ENCODE peak calls at places on chromosomes 6 and 20, in nine cellular contexts. One of them, this sample, is unnamed.

GRCh38 chr6:165090206-165090605 is 219.2 kb downstream of the C6orf118 start:
- DNase-seq in IMR-90: no peak
- DNase-seq in brain microvascular endothelial cell: no peak
- DNase-seq in WERI-Rb-1: no peak
- DNase-seq in A549: no peak
- DNase-seq in neural progenitor cell: no peak
- DNase-seq in CD8-positive, alpha-beta T cell: no peak
- DNase-seq in ovary: no peak
- DNase-seq in lower lobe of right lung: no peak
- DNase-seq in this sample: no peak

GRCh38 chr20:59785118-59785959 is 148.1 kb downstream of the SYCP2 start:
- DNase-seq in IMR-90: no peak
- DNase-seq in brain microvascular endothelial cell: no peak
- DNase-seq in WERI-Rb-1: no peak
- DNase-seq in A549: no peak
- DNase-seq in neural progenitor cell: no peak
- DNase-seq in CD8-positive, alpha-beta T cell: no peak
- DNase-seq in ovary: no peak
- DNase-seq in lower lobe of right lung: no peak
- DNase-seq in this sample: no peak

GRCh38 chr6:16292942-16293341 is 54.6 kb downstream of the GMPR start:
- DNase-seq in IMR-90: no peak
- DNase-seq in brain microvascular endothelial cell: no peak
- DNase-seq in WERI-Rb-1: no peak
- DNase-seq in A549: no peak
- DNase-seq in neural progenitor cell: no peak
- DNase-seq in CD8-positive, alpha-beta T cell: no peak
- DNase-seq in ovary: no peak
- DNase-seq in lower lobe of right lung: no peak
- DNase-seq in this sample: no peak

GRCh38 chr6:1786455-1787108 is 176.9 kb downstream of the FOXC1 start:
- DNase-seq in IMR-90: no peak
- DNase-seq in brain microvascular endothelial cell: no peak
- DNase-seq in WERI-Rb-1: no peak
- DNase-seq in A549: no peak
- DNase-seq in neural progenitor cell: no peak
- DNase-seq in CD8-positive, alpha-beta T cell: no peak
- DNase-seq in ovary: no peak
- DNase-seq in lower lobe of right lung: no peak
- DNase-seq in this sample: no peak

GRCh38 chr6:136095961-136096360 is 154.2 kb downstream of the MTFR2 start:
- DNase-seq in IMR-90: no peak
- DNase-seq in brain microvascular endothelial cell: no peak
- DNase-seq in WERI-Rb-1: no peak
- DNase-seq in A549: no peak
- DNase-seq in neural progenitor cell: no peak
- DNase-seq in CD8-positive, alpha-beta T cell: no peak
- DNase-seq in ovary: peak; percentile 25
- DNase-seq in lower lobe of right lung: no peak
- DNase-seq in this sample: no peak

GRCh38 chr20:36666181-36666740 is 20.3 kb upstream of the SLA2 start:
- DNase-seq in IMR-90: peak; percentile 46
- DNase-seq in brain microvascular endothelial cell: peak; percentile 1
- DNase-seq in WERI-Rb-1: no peak
- DNase-seq in A549: no peak
- DNase-seq in neural progenitor cell: no peak
- DNase-seq in CD8-positive, alpha-beta T cell: no peak
- DNase-seq in ovary: no peak
- DNase-seq in lower lobe of right lung: no peak
- DNase-seq in this sample: no peak

GRCh38 chr6:107823047-107823557 is 1.0 kb downstream of the SCML4 start:
- DNase-seq in IMR-90: no peak
- DNase-seq in brain microvascular endothelial cell: no peak
- DNase-seq in WERI-Rb-1: no peak
- DNase-seq in A549: no peak
- DNase-seq in neural progenitor cell: no peak
- DNase-seq in CD8-positive, alpha-beta T cell: peak; percentile 66
- DNase-seq in ovary: no peak
- DNase-seq in lower lobe of right lung: no peak
- DNase-seq in this sample: no peak

GRCh38 chr6:148217921-148218320 is 124.7 kb upstream of the SASH1 start:
- DNase-seq in IMR-90: no peak
- DNase-seq in brain microvascular endothelial cell: no peak
- DNase-seq in WERI-Rb-1: no peak
- DNase-seq in A549: no peak
- DNase-seq in neural progenitor cell: no peak
- DNase-seq in CD8-positive, alpha-beta T cell: no peak
- DNase-seq in ovary: no peak
- DNase-seq in lower lobe of right lung: no peak
- DNase-seq in this sample: no peak

GRCh38 chr6:33126101-33126714 is 50.4 kb downstream of the HLA-DPB1 start:
- DNase-seq in IMR-90: peak; percentile 12
- DNase-seq in brain microvascular endothelial cell: peak; percentile 41
- DNase-seq in WERI-Rb-1: peak; percentile 92
- DNase-seq in A549: peak; percentile 10
- DNase-seq in neural progenitor cell: peak; percentile 86
- DNase-seq in CD8-positive, alpha-beta T cell: peak; percentile 47
- DNase-seq in ovary: peak; percentile 66
- DNase-seq in lower lobe of right lung: peak; percentile 88
- DNase-seq in this sample: no peak

GRCh38 chr6:25630508-25631229 is 21.3 kb upstream of the SCGN start:
- DNase-seq in IMR-90: no peak
- DNase-seq in brain microvascular endothelial cell: no peak
- DNase-seq in WERI-Rb-1: no peak
- DNase-seq in A549: no peak
- DNase-seq in neural progenitor cell: peak; percentile 65
- DNase-seq in CD8-positive, alpha-beta T cell: no peak
- DNase-seq in ovary: no peak
- DNase-seq in lower lobe of right lung: no peak
- DNase-seq in this sample: no peak

DNA sequence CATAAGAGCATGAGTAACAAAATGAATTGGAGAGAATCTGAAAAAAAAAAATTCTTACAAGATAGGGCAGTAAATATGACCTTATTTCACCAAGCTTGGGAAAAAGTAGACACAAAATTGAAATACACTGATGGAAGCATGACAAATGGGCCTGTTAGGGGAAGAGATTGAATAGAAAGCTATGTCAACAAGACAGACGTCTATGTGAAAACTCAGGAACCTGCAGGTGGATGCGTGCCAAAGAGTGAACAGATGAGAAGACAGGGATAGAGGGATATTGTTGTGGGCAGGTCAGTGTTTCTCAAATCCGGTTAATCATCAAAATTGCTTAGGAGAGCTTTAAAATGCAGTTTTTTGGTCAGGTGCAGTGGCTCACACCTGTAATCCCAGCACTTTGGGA is 449.5 kb downstream of the CD83 start:
- DNase-seq in IMR-90: no peak
- DNase-seq in brain microvascular endothelial cell: no peak
- DNase-seq in WERI-Rb-1: no peak
- DNase-seq in A549: no peak
- DNase-seq in neural progenitor cell: no peak
- DNase-seq in CD8-positive, alpha-beta T cell: no peak
- DNase-seq in ovary: no peak
- DNase-seq in lower lobe of right lung: no peak
- DNase-seq in this sample: no peak
- H3K27ac ChIP-seq in IMR-90: no peak overlapping the region
- H3K27ac ChIP-seq in brain microvascular endothelial cell: no peak overlapping the region
- H3K27ac ChIP-seq in WERI-Rb-1: no peak overlapping the region
- H3K27ac ChIP-seq in A549: peak overlapping the region; percentile 73
- H3K27ac ChIP-seq in neural progenitor cell: no peak overlapping the region
- H3K27ac ChIP-seq in CD8-positive, alpha-beta T cell: no peak overlapping the region
- H3K27ac ChIP-seq in ovary: no peak overlapping the region
- H3K27ac ChIP-seq in lower lobe of right lung: no peak overlapping the region
- H3K27ac ChIP-seq in this sample: no peak overlapping the region

GRCh38 chr6:38676236-38676973 is 26.5 kb downstream of the GLO1 start:
- DNase-seq in IMR-90: no peak
- DNase-seq in brain microvascular endothelial cell: no peak
- DNase-seq in WERI-Rb-1: no peak
- DNase-seq in A549: no peak
- DNase-seq in neural progenitor cell: no peak
- DNase-seq in CD8-positive, alpha-beta T cell: no peak
- DNase-seq in ovary: no peak
- DNase-seq in lower lobe of right lung: no peak
- DNase-seq in this sample: no peak

GRCh38 chr6:38676974-38677544 is 25.9 kb downstream of the GLO1 start:
- DNase-seq in IMR-90: no peak
- DNase-seq in brain microvascular endothelial cell: no peak
- DNase-seq in WERI-Rb-1: no peak
- DNase-seq in A549: no peak
- DNase-seq in neural progenitor cell: no peak
- DNase-seq in CD8-positive, alpha-beta T cell: no peak
- DNase-seq in ovary: no peak
- DNase-seq in lower lobe of right lung: no peak
- DNase-seq in this sample: no peak

GRCh38 chr6:38673397-38674165 is 29.4 kb downstream of the GLO1 start:
- DNase-seq in IMR-90: no peak
- DNase-seq in brain microvascular endothelial cell: no peak
- DNase-seq in WERI-Rb-1: no peak
- DNase-seq in A549: no peak
- DNase-seq in neural progenitor cell: no peak
- DNase-seq in CD8-positive, alpha-beta T cell: no peak
- DNase-seq in ovary: no peak
- DNase-seq in lower lobe of right lung: no peak
- DNase-seq in this sample: no peak

DNA sequence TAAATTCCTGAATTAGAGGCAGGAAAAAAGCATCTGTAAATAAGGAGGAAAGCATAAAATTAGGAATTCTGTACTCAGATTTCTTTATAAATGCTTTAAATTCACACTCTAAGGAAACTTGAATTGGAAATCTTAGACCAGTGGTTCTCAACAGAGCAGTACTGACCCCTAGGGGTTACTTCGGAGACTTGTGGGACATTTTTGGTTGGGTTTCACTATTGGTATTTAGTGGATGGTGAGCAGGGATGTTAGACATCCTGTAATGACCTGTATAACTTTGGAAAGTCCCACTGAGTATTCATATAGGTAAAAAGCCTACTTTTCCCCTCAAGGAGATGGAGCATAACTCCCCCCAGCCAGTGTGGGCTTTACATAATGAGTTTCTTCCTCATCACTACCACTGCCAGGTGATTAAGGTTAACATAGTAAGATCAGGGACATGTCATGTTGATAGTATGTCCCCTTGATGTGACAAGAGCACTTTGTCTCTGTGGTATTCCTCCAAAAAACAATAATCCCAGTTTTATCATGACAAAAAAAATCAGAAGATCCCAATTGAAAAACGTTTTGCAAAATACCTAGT is 31.0 kb downstream of the GLO1 start:
- DNase-seq in IMR-90: peak; percentile 76
- DNase-seq in brain microvascular endothelial cell: peak; percentile 44
- DNase-seq in WERI-Rb-1: peak; percentile 51
- DNase-seq in A549: peak; percentile 56
- DNase-seq in neural progenitor cell: peak; percentile 74
- DNase-seq in CD8-positive, alpha-beta T cell: no peak
- DNase-seq in ovary: peak; percentile 31
- DNase-seq in lower lobe of right lung: no peak
- DNase-seq in this sample: peak; percentile 32
- TF ChIP-seq CTCF in IMR-90: peak; percentile 80
- TF ChIP-seq CTCF in brain microvascular endothelial cell: peak; percentile 74
- TF ChIP-seq CTCF in WERI-Rb-1: peak; percentile 68
- TF ChIP-seq CTCF in A549: peak; percentile 66
- TF ChIP-seq CTCF in neural progenitor cell: peak; percentile 92
- TF ChIP-seq CTCF in CD8-positive, alpha-beta T cell: peak; percentile 75
- TF ChIP-seq CTCF in ovary: no peak
- TF ChIP-seq CTCF in lower lobe of right lung: peak; percentile 75
- TF ChIP-seq CTCF in this sample: peak; percentile 87

GRCh38 chr6:167124753-167125152 is 1.9 kb downstream of the CCR6 start:
- DNase-seq in IMR-90: no peak
- DNase-seq in brain microvascular endothelial cell: no peak
- DNase-seq in WERI-Rb-1: no peak
- DNase-seq in A549: no peak
- DNase-seq in neural progenitor cell: no peak
- DNase-seq in CD8-positive, alpha-beta T cell: no peak
- DNase-seq in ovary: no peak
- DNase-seq in lower lobe of right lung: no peak
- DNase-seq in this sample: no peak
- H3K4me3 ChIP-seq in IMR-90: no peak overlapping the region
- H3K4me3 ChIP-seq in brain microvascular endothelial cell: no peak overlapping the region
- H3K4me3 ChIP-seq in WERI-Rb-1: no peak overlapping the region
- H3K4me3 ChIP-seq in A549: no peak overlapping the region
- H3K4me3 ChIP-seq in neural progenitor cell: no peak overlapping the region
- H3K4me3 ChIP-seq in CD8-positive, alpha-beta T cell: no peak overlapping the region
- H3K4me3 ChIP-seq in ovary: no peak overlapping the region
- H3K4me3 ChIP-seq in lower lobe of right lung: no peak overlapping the region
- H3K4me3 ChIP-seq in this sample: no peak overlapping the region

GRCh38 chr6:154732824-154733609 is at the start of gene SCAF8:
- DNase-seq in IMR-90: peak; percentile 69
- DNase-seq in brain microvascular endothelial cell: peak; percentile 53
- DNase-seq in WERI-Rb-1: peak; percentile 72
- DNase-seq in A549: peak; percentile 44
- DNase-seq in neural progenitor cell: peak; percentile 95
- DNase-seq in CD8-positive, alpha-beta T cell: peak; percentile 80
- DNase-seq in ovary: peak; percentile 82
- DNase-seq in lower lobe of right lung: peak; percentile 91
- DNase-seq in this sample: no peak

GRCh38 chr6:154737424-154737823 is 4.2 kb downstream of the SCAF8 start:
- DNase-seq in IMR-90: no peak
- DNase-seq in brain microvascular endothelial cell: no peak
- DNase-seq in WERI-Rb-1: no peak
- DNase-seq in A549: no peak
- DNase-seq in neural progenitor cell: no peak
- DNase-seq in CD8-positive, alpha-beta T cell: no peak
- DNase-seq in ovary: no peak
- DNase-seq in lower lobe of right lung: no peak
- DNase-seq in this sample: no peak

GRCh38 chr6:154738561-154738961 is 5.3 kb downstream of the SCAF8 start:
- DNase-seq in IMR-90: peak; percentile 16
- DNase-seq in brain microvascular endothelial cell: no peak
- DNase-seq in WERI-Rb-1: no peak
- DNase-seq in A549: no peak
- DNase-seq in neural progenitor cell: peak; percentile 52
- DNase-seq in CD8-positive, alpha-beta T cell: no peak
- DNase-seq in ovary: no peak
- DNase-seq in lower lobe of right lung: no peak
- DNase-seq in this sample: no peak

GRCh38 chr6:154733610-154734379 is 579 bp downstream of the SCAF8 start:
- DNase-seq in IMR-90: peak; percentile 97
- DNase-seq in brain microvascular endothelial cell: peak; percentile 97
- DNase-seq in WERI-Rb-1: peak; percentile 98
- DNase-seq in A549: peak; percentile 93
- DNase-seq in neural progenitor cell: peak; percentile 96
- DNase-seq in CD8-positive, alpha-beta T cell: peak; percentile 90
- DNase-seq in ovary: peak; percentile 94
- DNase-seq in lower lobe of right lung: peak; percentile 98
- DNase-seq in this sample: peak; percentile 87

GRCh38 chr6:154736613-154737259 is 3.5 kb downstream of the SCAF8 start:
- DNase-seq in IMR-90: no peak
- DNase-seq in brain microvascular endothelial cell: no peak
- DNase-seq in WERI-Rb-1: no peak
- DNase-seq in A549: no peak
- DNase-seq in neural progenitor cell: no peak
- DNase-seq in CD8-positive, alpha-beta T cell: no peak
- DNase-seq in ovary: no peak
- DNase-seq in lower lobe of right lung: no peak
- DNase-seq in this sample: no peak
- H3K27ac ChIP-seq in IMR-90: no peak overlapping the region
- H3K27ac ChIP-seq in brain microvascular endothelial cell: no peak overlapping the region
- H3K27ac ChIP-seq in WERI-Rb-1: no peak overlapping the region
- H3K27ac ChIP-seq in A549: no peak overlapping the region
- H3K27ac ChIP-seq in neural progenitor cell: no peak overlapping the region
- H3K27ac ChIP-seq in CD8-positive, alpha-beta T cell: no peak overlapping the region
- H3K27ac ChIP-seq in ovary: no peak overlapping the region
- H3K27ac ChIP-seq in lower lobe of right lung: no peak overlapping the region
- H3K27ac ChIP-seq in this sample: no peak overlapping the region